ENCODE peak calls at places on chromosomes 3 and 15, in seven cellular contexts. A is IMR-90, S is H9, W is neuronal stem cell, Z is mesenchymal stem cell, O is H1, Y is trophoblast cell. D is an unnamed sample.

GRCh38 chr3:12178091-12178820 is 19.5 kb upstream of the TIMP4 start:
- DNase-seq in A (peak), S (no peak), W (no peak), Z (peak), O (no peak), Y (peak), D (peak)

GRCh38 chr3:28347374-28348285 is 891 bp upstream of the ZCWPW2 start:
- DNase-seq in A (peak), S (no peak), W (no peak), Z (peak), O (no peak), Y (peak), D (peak)

GRCh38 chr3:131083190-131083863 is 56.6 kb downstream of the NEK11 start:
- DNase-seq in A (no peak), S (peak), W (no peak), Z (no peak), O (no peak), Y (no peak), D (peak)

GRCh38 chr3:177295116-177295515 is 97.8 kb upstream of the TBL1XR1 start:
- DNase-seq in A (no peak), S (no peak), W (no peak), Z (no peak), O (no peak), Y (peak), D (peak)

GRCh38 chr3:73781536-73781935 is 156.8 kb upstream of the PDZRN3 start:
- DNase-seq in A (no peak), S (no peak), W (no peak), Z (no peak), O (no peak), Y (no peak), D (no peak)

GRCh38 chr3:133851266-133851906 is 44.3 kb downstream of the RAB6B start:
- DNase-seq in A (no peak), S (no peak), W (no peak), Z (no peak), O (no peak), Y (no peak), D (peak)

GRCh38 chr15:68650901-68651709 is 72.3 kb downstream of the CORO2B start:
- DNase-seq in A (no peak), S (peak), W (peak), Z (peak), O (peak), Y (peak), D (peak)

GRCh38 chr3:195767792-195768191 is 43.9 kb downstream of the MUC4 start:
- DNase-seq in A (no peak), S (no peak), W (no peak), Z (no peak), O (no peak), Y (no peak), D (no peak)

GRCh38 chr15:30958219-30958618 is 33.2 kb downstream of the MTMR10 start:
- DNase-seq in A (no peak), S (no peak), W (no peak), Z (no peak), O (no peak), Y (no peak), D (no peak)

GRCh38 chr3:65713016-65713415 is 325.7 kb downstream of the MAGI1 start:
- DNase-seq in A (peak), S (peak), W (no peak), Z (peak), O (no peak), Y (peak), D (peak)

GRCh38 chr3:41193822-41194539 is 5.3 kb upstream of the CTNNB1 start:
- DNase-seq in A (no peak), S (no peak), W (no peak), Z (no peak), O (no peak), Y (no peak), D (no peak)

GRCh38 chr3:29065211-29065785 is 215.6 kb upstream of the RBMS3 start:
- DNase-seq in A (peak), S (peak), W (peak), Z (peak), O (no peak), Y (peak), D (peak)

GRCh38 chr3:167837430-167837829 is 101.9 kb downstream of the SERPINI1 start:
- DNase-seq in A (no peak), S (no peak), W (no peak), Z (peak), O (no peak), Y (no peak), D (no peak)

GRCh38 chr15:88775776-88776175 is 27.5 kb upstream of the ACAN start:
- DNase-seq in A (no peak), S (no peak), W (no peak), Z (no peak), O (no peak), Y (no peak), D (no peak)

GRCh38 chr3:8981296-8981695 is 18.0 kb upstream of the RAD18 start:
- DNase-seq in A (no peak), S (no peak), W (no peak), Z (no peak), O (no peak), Y (no peak), D (no peak)

GRCh38 chr3:176078916-176079315 is 1118.4 kb downstream of the TBL1XR1 start:
- DNase-seq in A (peak), S (no peak), W (no peak), Z (no peak), O (no peak), Y (no peak), D (no peak)

GRCh38 chr3:176071943-176072342 is 1125.3 kb downstream of the TBL1XR1 start:
- DNase-seq in A (no peak), S (no peak), W (no peak), Z (no peak), O (no peak), Y (no peak), D (no peak)

GRCh38 chr3:176075046-176075445 is 1122.2 kb downstream of the TBL1XR1 start:
- DNase-seq in A (peak), S (no peak), W (no peak), Z (peak), O (no peak), Y (no peak), D (no peak)

GRCh38 chr3:176075491-176075890 is 1121.8 kb downstream of the TBL1XR1 start:
- DNase-seq in A (no peak), S (no peak), W (no peak), Z (peak), O (no peak), Y (no peak), D (no peak)

GRCh38 chr3:176074096-176074495 is 1123.2 kb downstream of the TBL1XR1 start:
- DNase-seq in A (no peak), S (no peak), W (no peak), Z (no peak), O (no peak), Y (no peak), D (no peak)
- H2BK120ac ChIP-seq in A (no peak), S (no peak), W (no peak), Z (no peak), O (no peak), Y (no peak), D (no peak)

DNA sequence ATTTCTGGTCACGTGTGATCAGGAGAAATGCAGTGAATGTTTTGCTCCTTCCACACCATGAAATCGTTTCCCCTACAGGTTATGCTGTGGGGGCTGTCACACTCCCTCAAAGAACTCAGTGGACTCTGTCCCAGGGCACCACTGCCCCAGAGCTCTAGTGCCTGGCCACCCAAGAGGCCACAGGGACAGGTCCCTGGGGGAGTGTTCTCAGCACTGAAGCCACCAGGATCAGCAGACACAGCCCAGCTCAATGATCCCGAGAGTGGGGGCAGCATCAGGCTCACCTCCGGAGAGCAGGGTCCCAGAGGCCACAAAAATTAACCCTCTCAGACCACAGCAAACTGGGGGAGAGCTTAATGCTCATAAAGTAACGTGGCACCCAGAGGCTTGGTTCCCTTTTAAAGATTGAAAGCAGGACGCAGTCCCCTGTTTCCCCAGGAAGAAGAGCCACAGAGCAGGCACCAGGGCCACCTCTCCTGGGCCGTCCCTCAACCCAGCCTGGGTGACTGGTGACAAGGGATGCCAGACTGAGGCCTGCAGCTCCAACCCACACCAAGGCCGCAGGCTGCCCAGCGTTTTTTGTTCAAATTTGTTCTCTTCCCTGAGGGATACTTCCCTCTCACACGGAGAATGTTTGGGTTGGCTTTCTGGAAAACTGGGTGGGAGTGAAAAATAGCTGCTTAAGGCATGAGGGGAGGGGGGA is 123.3 kb upstream of the IGF1R start:
- DNase-seq in A (no peak), S (no peak), W (no peak), Z (no peak), O (no peak), Y (no peak), D (no peak)
- H3K23ac ChIP-seq in A (no peak), S (no peak), W (no peak), Z (no peak), O (no peak), Y (no peak), D (no peak)

GRCh38 chr15:27763514-27763913 is 335.6 kb downstream of the OCA2 start:
- DNase-seq in A (no peak), S (no peak), W (no peak), Z (no peak), O (no peak), Y (no peak), D (no peak)
- H2BK120ac ChIP-seq in A (no peak), S (no peak), W (no peak), Z (no peak), O (no peak), Y (no peak), D (no peak)

GRCh38 chr3:155646554-155647189 is 98.2 kb downstream of the PLCH1 start:
- DNase-seq in A (no peak), S (no peak), W (no peak), Z (no peak), O (no peak), Y (no peak), D (no peak)

GRCh38 chr3:155656466-155656865 is 88.4 kb downstream of the PLCH1 start:
- DNase-seq in A (no peak), S (no peak), W (no peak), Z (no peak), O (no peak), Y (no peak), D (no peak)

GRCh38 chr3:155647988-155648591 is 96.8 kb downstream of the PLCH1 start:
- DNase-seq in A (no peak), S (no peak), W (no peak), Z (no peak), O (no peak), Y (no peak), D (peak)

GRCh38 chr3:155647196-155647595 is 97.7 kb downstream of the PLCH1 start:
- DNase-seq in A (no peak), S (no peak), W (no peak), Z (no peak), O (no peak), Y (no peak), D (no peak)

GRCh38 chr3:155651489-155652223 is 93.2 kb downstream of the PLCH1 start:
- DNase-seq in A (no peak), S (no peak), W (no peak), Z (no peak), O (no peak), Y (no peak), D (no peak)
- H3K23ac ChIP-seq in A (no peak), S (no peak), W (no peak), Z (no peak), O (no peak), Y (no peak), D (no peak)

D was measured in mesendoderm.